ENCODE peak calls at places on chromosomes 13 and 19, in four cellular contexts. Z, Y, Q and C are unnamed samples.

GRCh38 chr19:1910169-1910568 is 5.0 kb downstream of the ADAT3 start:
- DNase-seq in Z (peak; percentile 77), Y (no peak), Q (no peak), C (no peak)

GRCh38 chr19:48379058-48379457 is 12.3 kb downstream of the KDELR1 start:
- DNase-seq in Z (no peak), Y (no peak), Q (no peak), C (no peak)

GRCh38 chr13:51101636-51102218 is 9.3 kb downstream of the C13orf42 start:
- DNase-seq in Z (no peak), Y (no peak), Q (no peak), C (no peak)

GRCh38 chr19:2171349-2172145 is 7.8 kb downstream of the DOT1L start:
- DNase-seq in Z (peak; percentile 71), Y (peak; percentile 42), Q (no peak), C (peak; percentile 82)

GRCh38 chr13:73060251-73061160 is 1.7 kb downstream of the KLF5 start:
- DNase-seq in Z (peak; percentile 94), Y (peak; percentile 86), Q (peak; percentile 12), C (no peak)

GRCh38 chr13:29448124-29448685 is 147.3 kb downstream of the SLC7A1 start:
- DNase-seq in Z (no peak), Y (no peak), Q (no peak), C (no peak)

GRCh38 chr19:44949550-44949949 is 3.7 kb downstream of the APOC2 start:
- DNase-seq in Z (no peak), Y (no peak), Q (no peak), C (no peak)

GRCh38 chr13:111252449-111253124 is 67.9 kb upstream of the TEX29 start:
- DNase-seq in Z (no peak), Y (peak; percentile 45), Q (no peak), C (no peak)

GRCh38 chr13:106491463-106491862 is 44.0 kb downstream of the EFNB2 start:
- DNase-seq in Z (no peak), Y (no peak), Q (no peak), C (no peak)

GRCh38 chr19:55652311-55653078 is 2.3 kb upstream of the U2AF2 start:
- DNase-seq in Z (peak; percentile 52), Y (no peak), Q (no peak), C (peak; percentile 57)

GRCh38 chr19:40157059-40157458 is 34.2 kb upstream of the MAP3K10 start:
- DNase-seq in Z (no peak), Y (no peak), Q (no peak), C (no peak)

GRCh38 chr19:27867981-27868380 is 1345.0 kb downstream of the UQCRFS1 start:
- DNase-seq in Z (no peak), Y (no peak), Q (no peak), C (no peak)

GRCh38 chr19:47494211-47494547 is 10.2 kb upstream of the KPTN start:
- DNase-seq in Z (no peak), Y (no peak), Q (no peak), C (no peak)

GRCh38 chr19:16268676-16269319 is 55.8 kb upstream of the KLF2 start:
- DNase-seq in Z (no peak), Y (no peak), Q (no peak), C (no peak)

GRCh38 chr19:29620931-29621351 is 14.9 kb downstream of the POP4 start:
- DNase-seq in Z (no peak), Y (no peak), Q (no peak), C (peak; percentile 42)

GRCh38 chr13:20192470-20193141 is at the start of gene GJB2:
- DNase-seq in Z (peak; percentile 84), Y (no peak), Q (no peak), C (peak; percentile 78)

GRCh38 chr19:15124572-15125231 is 17.5 kb downstream of the SYDE1 start:
- DNase-seq in Z (peak; percentile 90), Y (no peak), Q (no peak), C (peak; percentile 93)

GRCh38 chr13:112103971-112104872 is 37.3 kb downstream of the SOX1 start:
- DNase-seq in Z (no peak), Y (no peak), Q (peak; percentile 99), C (peak; percentile 85)

GRCh38 chr19:10639836-10640235 is 14.3 kb upstream of the ILF3 start:
- DNase-seq in Z (no peak), Y (no peak), Q (no peak), C (no peak)

GRCh38 chr13:35727881-35728280 is 251.4 kb upstream of the MAB21L1 start:
- DNase-seq in Z (no peak), Y (no peak), Q (no peak), C (no peak)

GRCh38 chr19:37817180-37817911 is 38.0 kb upstream of the ZNF573 start:
- DNase-seq in Z (peak; percentile 75), Y (peak; percentile 55), Q (peak; percentile 63), C (peak; percentile 89)

GRCh38 chr13:32889986-32890565 is 126.1 kb upstream of the KL start:
- DNase-seq in Z (no peak), Y (peak; percentile 74), Q (no peak), C (no peak)

GRCh38 chr13:60397693-60398437 is 845 bp downstream of the TDRD3 start:
- DNase-seq in Z (peak; percentile 88), Y (peak; percentile 73), Q (peak; percentile 26), C (no peak)

GRCh38 chr19:38715540-38715939 is 28.7 kb downstream of the CAPN12 start:
- DNase-seq in Z (no peak), Y (no peak), Q (no peak), C (no peak)

DNA sequence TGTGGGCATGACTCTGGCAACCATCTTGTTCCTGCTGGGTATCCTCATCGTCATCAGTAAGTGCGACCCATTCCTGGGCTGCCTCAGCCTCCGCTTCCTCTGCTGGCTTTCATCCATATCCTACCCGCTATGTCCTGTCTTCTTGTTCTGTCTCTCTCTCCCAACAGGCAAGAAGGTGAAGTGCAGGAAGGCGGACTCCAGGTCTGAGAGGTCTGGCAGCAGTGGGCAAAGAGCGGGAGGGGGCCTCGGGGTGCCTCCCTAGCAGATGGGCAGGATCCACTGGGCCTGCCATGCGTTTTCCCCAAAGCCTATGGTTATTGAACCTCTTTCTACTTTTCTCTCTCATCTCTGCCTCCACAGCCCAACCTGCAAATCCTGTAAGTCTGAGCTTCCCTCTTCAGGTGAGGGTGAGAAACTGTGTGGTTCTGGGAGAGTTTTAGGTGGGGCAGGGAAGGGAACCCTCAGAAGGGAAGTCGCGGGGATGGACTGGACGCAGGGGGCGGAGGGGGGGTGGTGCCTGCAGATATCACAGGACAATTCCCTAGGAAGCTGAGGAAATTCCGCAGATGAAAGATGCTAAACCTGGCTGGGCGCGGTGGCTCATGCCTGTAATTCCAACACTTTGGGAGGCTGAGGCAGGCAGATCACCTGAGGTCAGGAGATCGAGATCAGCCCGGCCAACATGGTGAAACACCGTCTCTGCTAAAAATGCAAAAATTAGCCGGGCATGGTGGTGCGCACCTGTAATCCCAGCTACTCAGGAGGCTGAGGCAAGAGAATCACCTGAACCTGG is 3.1 kb upstream of the FXYD5 start:
- DNase-seq in Z (peak; percentile 46), Y (no peak), Q (no peak), C (peak; percentile 68)
- H3K4me3 ChIP-seq in Z (no peak overlapping the region), Y (no peak overlapping the region), Q (no peak overlapping the region), C (no peak overlapping the region)

DNA sequence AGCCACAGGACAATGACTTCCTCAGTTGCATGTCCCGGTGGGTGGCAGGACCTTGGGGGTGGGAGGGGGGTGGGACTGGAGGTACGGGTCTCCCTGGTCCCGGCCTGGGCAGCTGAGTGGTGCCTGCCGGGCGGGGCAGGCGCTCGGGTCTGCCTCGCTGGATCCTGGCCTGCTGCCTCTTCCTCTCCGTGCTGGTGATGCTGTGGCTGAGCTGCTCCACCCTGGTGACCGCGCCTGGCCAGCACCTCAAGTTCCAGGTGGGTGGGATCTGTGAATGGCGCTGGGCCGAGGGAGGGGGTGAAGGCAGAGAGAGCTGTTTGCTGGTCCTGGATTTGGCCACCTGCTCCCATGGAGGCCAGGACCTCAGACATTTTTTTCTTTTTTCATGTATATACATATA is 5.6 kb downstream of the TMEM59L start:
- DNase-seq in Z (peak; percentile 32), Y (no peak), Q (no peak), C (no peak)
- H3K27me3 ChIP-seq in Z (peaks cover 12% of the 10 kb centered on the region), Y (peaks cover 16% of the 10 kb centered on the region), Q (peaks cover 23% of the 10 kb centered on the region), C (peaks cover 20% of the 10 kb centered on the region)

DNA sequence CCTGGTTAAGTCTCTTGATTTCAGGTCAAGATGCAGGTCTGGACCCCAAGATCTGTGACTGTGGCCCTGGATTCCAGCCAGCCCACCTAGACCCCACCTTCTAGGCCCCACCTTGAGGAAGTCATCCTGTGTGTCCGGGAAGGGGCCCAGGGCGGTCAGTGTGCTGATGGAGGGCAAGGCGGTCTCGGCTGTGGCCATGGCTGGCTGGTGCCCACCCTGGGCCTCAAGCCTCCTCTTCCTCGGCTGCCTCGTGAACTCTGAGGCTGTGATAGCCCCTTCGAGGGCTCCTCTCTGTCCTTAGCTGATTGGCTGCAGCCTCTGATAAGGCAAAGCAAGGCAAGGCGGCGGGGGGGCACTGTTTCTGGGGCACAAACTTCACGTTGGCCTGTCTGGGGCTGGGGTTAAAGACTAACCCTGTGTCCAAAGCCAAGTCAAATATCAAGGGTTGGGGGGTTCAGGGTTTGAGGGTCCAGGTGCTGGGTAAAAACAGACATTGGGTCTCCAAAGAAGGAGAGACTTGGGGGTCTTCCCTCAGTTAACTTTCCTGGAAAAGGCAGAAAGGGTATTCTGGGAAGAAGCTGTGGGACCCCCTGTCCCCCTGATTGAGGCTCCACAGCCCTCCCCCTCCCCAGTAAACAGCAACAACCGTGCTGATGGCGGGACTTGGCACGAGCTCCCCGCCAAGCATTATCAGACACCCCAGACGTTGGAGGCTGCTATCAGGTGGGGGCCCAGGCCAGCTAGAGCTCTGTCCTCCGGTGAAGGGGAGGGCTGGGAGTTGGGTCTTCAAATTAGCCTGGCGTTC is at the start of gene KLF1:
- DNase-seq in Z (peak; percentile 27), Y (no peak), Q (no peak), C (no peak)
- H3K4me3 ChIP-seq in Z (no peak within 1 kb of the TSS), Y (no peak within 1 kb of the TSS), Q (no peak within 1 kb of the TSS), C (peak within 1 kb of the TSS; percentile 63)

DNA sequence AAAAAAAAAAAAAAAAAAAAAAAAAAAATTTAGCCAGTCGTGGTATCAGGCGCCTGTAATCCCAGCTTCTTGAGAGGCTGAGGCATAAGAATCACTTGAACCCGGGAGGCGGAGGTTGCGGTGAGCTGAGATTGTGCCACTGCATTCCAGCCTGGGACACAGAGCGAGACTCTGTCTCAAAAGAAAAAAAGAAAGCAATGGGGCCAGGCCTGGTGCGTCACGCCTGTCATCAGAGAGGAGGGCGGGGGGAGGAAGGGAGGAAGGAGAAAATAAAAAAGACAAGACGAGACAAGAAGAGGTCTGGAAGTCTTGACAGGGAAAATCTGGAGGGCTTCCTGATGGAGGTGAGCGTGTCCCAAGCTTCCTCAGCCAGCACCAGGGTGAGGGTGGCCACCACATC is 54.9 kb upstream of the PTPRS start:
- DNase-seq in Z (no peak), Y (peak; percentile 18), Q (no peak), C (peak; percentile 35)
- H3K27me3 ChIP-seq in Z (peaks cover 52% of the 10 kb centered on the region), Y (peaks cover 28% of the 10 kb centered on the region), Q (no peaks in the 10 kb centered on the region), C (no peaks in the 10 kb centered on the region)

GRCh38 chr13:80131204-80131603 is 209.7 kb downstream of the SPRY2 start:
- DNase-seq in Z (no peak), Y (peak; percentile 69), Q (no peak), C (no peak)

GRCh38 chr13:80137994-80138393 is 202.9 kb downstream of the SPRY2 start:
- DNase-seq in Z (no peak), Y (no peak), Q (no peak), C (no peak)

GRCh38 chr13:80134360-80134759 is 206.6 kb downstream of the SPRY2 start:
- DNase-seq in Z (no peak), Y (no peak), Q (peak; percentile 60), C (no peak)

GRCh38 chr13:80132741-80133601 is 208.0 kb downstream of the SPRY2 start:
- DNase-seq in Z (peak; percentile 75), Y (peak; percentile 78), Q (no peak), C (no peak)

DNA sequence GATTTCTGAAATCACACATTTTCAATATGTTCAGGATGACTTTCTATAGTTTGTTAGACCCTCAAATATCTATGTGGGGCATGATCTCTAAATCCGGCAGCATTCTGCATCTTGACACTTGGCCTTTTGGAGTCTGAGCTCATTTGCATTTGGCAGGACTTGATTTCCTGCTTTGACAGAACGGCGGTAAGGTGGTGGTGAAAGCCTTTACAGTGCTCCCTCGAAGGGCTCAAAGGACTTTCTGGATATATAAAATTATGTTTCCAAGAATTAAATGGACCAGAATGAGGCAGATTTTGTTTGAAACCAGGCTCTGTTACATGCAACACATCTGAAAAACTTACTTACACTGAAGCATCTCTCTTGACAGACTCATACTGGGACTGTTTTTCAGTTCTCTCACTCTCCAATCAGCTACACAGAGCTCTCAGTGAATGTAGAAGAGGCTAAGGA is 207.3 kb downstream of the SPRY2 start:
- DNase-seq in Z (no peak), Y (no peak), Q (no peak), C (no peak)
- H3K4me3 ChIP-seq in Z (no peak overlapping the region), Y (peak overlapping the region; percentile 14), Q (peak overlapping the region; percentile 47), C (no peak overlapping the region)